ENCODE peak calls at places on chromosomes 12 and 14, in nine cellular contexts. J is uterus, Y is testis, W is adrenal gland, D is tibial nerve, Q is A549, H is esophagus muscularis mucosa, L is body of pancreas, V is GM12878. E is an unnamed sample.

GRCh38 chr14:81981311-81981675 is 447.6 kb upstream of the SEL1L start:
- DNase-seq in J (no peak), Y (no peak), W (no peak), D (no peak), Q (no peak), H (no peak), L (no peak), V (no peak), E (no peak)

GRCh38 chr14:64757601-64758000 is 53.4 kb downstream of the PLEKHG3 start:
- DNase-seq in J (no peak), Y (no peak), W (no peak), D (no peak), Q (no peak), H (no peak), L (no peak), V (no peak), E (no peak)

GRCh38 chr14:91337699-91338335 is 79.8 kb downstream of the CCDC88C start:
- DNase-seq in J (no peak), Y (no peak), W (no peak), D (no peak), Q (no peak), H (no peak), L (no peak), V (no peak), E (no peak)

GRCh38 chr12:54257332-54257731 is 22.6 kb downstream of the CBX5 start:
- DNase-seq in J (no peak), Y (no peak), W (no peak), D (no peak), Q (no peak), H (no peak), L (no peak), V (no peak), E (no peak)

GRCh38 chr12:106022568-106023012 is 116.2 kb downstream of the NUAK1 start:
- DNase-seq in J (no peak), Y (no peak), W (no peak), D (no peak), Q (peak; percentile 26), H (peak; percentile 75), L (peak; percentile 14), V (no peak), E (no peak)

GRCh38 chr12:131608740-131609665 is 101.9 kb upstream of the SFSWAP start:
- DNase-seq in J (peak; percentile 79), Y (peak; percentile 87), W (peak; percentile 54), D (peak; percentile 79), Q (peak; percentile 79), H (peak; percentile 94), L (peak; percentile 54), V (no peak), E (no peak)

GRCh38 chr12:29711381-29711780 is 72.4 kb downstream of the TMTC1 start:
- DNase-seq in J (no peak), Y (no peak), W (no peak), D (no peak), Q (no peak), H (no peak), L (no peak), V (no peak), E (no peak)

GRCh38 chr14:75018684-75019083 is 16.0 kb downstream of the EIF2B2 start:
- DNase-seq in J (no peak), Y (no peak), W (no peak), D (no peak), Q (no peak), H (no peak), L (peak; percentile 77), V (no peak), E (no peak)

GRCh38 chr14:53055003-53055402 is 98.1 kb downstream of the DDHD1 start:
- DNase-seq in J (no peak), Y (no peak), W (no peak), D (no peak), Q (peak; percentile 28), H (no peak), L (no peak), V (peak; percentile 15), E (no peak)

GRCh38 chr14:99971929-99972747 is 93.1 kb upstream of the EVL start:
- DNase-seq in J (no peak), Y (no peak), W (no peak), D (no peak), Q (peak; percentile 43), H (no peak), L (no peak), V (no peak), E (no peak)

GRCh38 chr14:99426796-99427346 is 53.8 kb downstream of the SETD3 start:
- DNase-seq in J (no peak), Y (no peak), W (no peak), D (no peak), Q (no peak), H (no peak), L (no peak), V (no peak), E (no peak)

GRCh38 chr12:39235990-39236767 is 206.7 kb downstream of the KIF21A start:
- DNase-seq in J (no peak), Y (no peak), W (no peak), D (no peak), Q (no peak), H (no peak), L (no peak), V (no peak), E (no peak)

GRCh38 chr14:49481099-49481498 is 105.1 kb downstream of the RPS29 start:
- DNase-seq in J (no peak), Y (no peak), W (no peak), D (no peak), Q (no peak), H (no peak), L (no peak), V (no peak), E (no peak)

DNA sequence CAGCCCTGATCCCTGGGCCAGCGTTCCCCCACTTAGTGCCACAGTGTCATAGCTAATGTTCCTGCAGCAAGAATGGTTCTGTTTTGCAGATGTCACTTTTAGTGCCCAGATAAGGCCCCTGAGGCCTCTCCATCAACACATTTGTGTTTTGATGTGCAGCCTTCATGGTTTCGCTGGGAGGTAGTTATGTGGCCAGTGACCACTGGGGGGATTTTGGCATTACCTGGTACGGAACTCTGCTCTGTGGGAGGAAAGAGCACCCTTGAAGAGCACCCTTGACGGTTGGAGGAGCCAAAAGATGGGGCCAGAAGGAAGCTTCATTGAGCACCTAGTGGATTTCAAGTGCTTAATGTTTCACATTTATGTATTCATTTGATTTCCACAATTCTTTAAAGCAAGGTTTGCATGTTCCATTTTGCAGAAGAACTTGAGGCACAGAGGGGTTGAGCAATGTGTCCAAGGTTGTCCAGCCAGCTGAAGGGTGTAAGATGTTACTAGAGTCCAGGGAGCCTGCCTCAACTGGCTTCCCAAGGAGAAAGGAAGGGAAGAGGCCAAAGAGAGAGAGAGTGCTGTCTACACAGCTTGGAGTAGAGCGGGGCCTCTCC is 13.0 kb downstream of the SERPINA11 start:
- DNase-seq in J (no peak), Y (no peak), W (no peak), D (no peak), Q (no peak), H (peak; percentile 81), L (no peak), V (no peak), E (peak; percentile 43)
- TF ChIP-seq CTCF in J (no peak), Y (no peak), W (no peak), D (no peak), Q (no peak), H (no peak), L (no peak), V (no peak), E (no peak)

GRCh38 chr14:102508774-102509743 is 517 bp downstream of the ANKRD9 start:
- DNase-seq in J (peak; percentile 67), Y (peak; percentile 65), W (peak; percentile 87), D (peak; percentile 42), Q (no peak), H (no peak), L (peak; percentile 53), V (no peak), E (no peak)
- TF ChIP-seq POLR2A in J (peak; percentile 24), Y (no peak), W (peak; percentile 28), D (no peak), Q (no peak), H (peak; percentile 66), L (peak; percentile 30), V (no peak), E (peak; percentile 14)

GRCh38 chr12:15634010-15634676 is 155.0 kb downstream of the EPS8 start:
- DNase-seq in J (no peak), Y (no peak), W (no peak), D (no peak), Q (no peak), H (no peak), L (no peak), V (no peak), E (no peak)
- H3K27ac ChIP-seq in J (peak overlapping the region; percentile 91), Y (peak overlapping the region; percentile 23), W (no peak overlapping the region), D (no peak overlapping the region), Q (peak overlapping the region; percentile 40), H (no peak overlapping the region), L (no peak overlapping the region), V (no peak overlapping the region), E (peak overlapping the region; percentile 48)

GRCh38 chr12:128795530-128796361 is 28.0 kb downstream of the SLC15A4 start:
- DNase-seq in J (no peak), Y (no peak), W (no peak), D (no peak), Q (no peak), H (no peak), L (no peak), V (no peak), E (no peak)

GRCh38 chr12:128800606-128801005 is 23.2 kb downstream of the SLC15A4 start:
- DNase-seq in J (no peak), Y (no peak), W (no peak), D (no peak), Q (no peak), H (no peak), L (no peak), V (no peak), E (no peak)

GRCh38 chr12:128796439-128797118 is 27.2 kb downstream of the SLC15A4 start:
- DNase-seq in J (no peak), Y (no peak), W (no peak), D (no peak), Q (no peak), H (no peak), L (no peak), V (no peak), E (no peak)

GRCh38 chr12:128797119-128798118 is 26.3 kb downstream of the SLC15A4 start:
- DNase-seq in J (no peak), Y (peak; percentile 88), W (no peak), D (no peak), Q (no peak), H (no peak), L (no peak), V (no peak), E (no peak)

GRCh38 chr12:128798543-128799341 is 25.0 kb downstream of the SLC15A4 start:
- DNase-seq in J (no peak), Y (no peak), W (no peak), D (no peak), Q (no peak), H (no peak), L (no peak), V (no peak), E (no peak)
- TF ChIP-seq CTCF in J (no peak), Y (peak; percentile 31), W (no peak), D (no peak), Q (peak; percentile 17), H (no peak), L (no peak), V (peak; percentile 30), E (no peak)

E was measured in vagina.